ENCODE peak calls at places on chromosomes 12 and 14, in seven cellular contexts. B, A, H, O, E, L and X are unnamed samples.

GRCh38 chr12:56151672-56152131 is 685 bp upstream of the MYL6B start:
- DNase-seq in B (peak; percentile 71), O (peak; percentile 76), H (no peak), E (peak; percentile 66), A (peak; percentile 26), L (no peak), X (no peak)

GRCh38 chr12:49698619-49699545 is 8.3 kb downstream of the FMNL3 start:
- DNase-seq in L (no peak), H (peak; percentile 69), O (peak; percentile 55), A (no peak), B (no peak), E (no peak), X (no peak)

GRCh38 chr14:71143391-71144290 is 236.4 kb downstream of the PCNX1 start:
- DNase-seq in L (peak; percentile 15), E (no peak), A (no peak), H (peak; percentile 27), O (peak; percentile 81), B (no peak), X (no peak)

GRCh38 chr12:93174048-93174447 is 203.7 kb upstream of the NUDT4 start:
- DNase-seq in L (peak; percentile 83), B (no peak), E (no peak), O (no peak), H (no peak), A (peak; percentile 9), X (no peak)

GRCh38 chr14:77220246-77221017 is 38.8 kb downstream of the TMEM63C start:
- DNase-seq in L (no peak), O (no peak), H (no peak), B (no peak), E (no peak), A (no peak), X (no peak)

GRCh38 chr14:80269338-80269935 is 58.1 kb upstream of the DIO2 start:
- DNase-seq in L (peak; percentile 18), B (no peak), E (no peak), H (no peak), A (no peak), O (no peak), X (no peak)

GRCh38 chr12:94571556-94571955 is 78.8 kb downstream of the TMCC3 start:
- DNase-seq in E (no peak), A (no peak), B (peak; percentile 82), L (peak; percentile 46), H (no peak), O (no peak), X (peak; percentile 37)

GRCh38 chr14:100827751-100828447 is 2.0 kb downstream of the MEG3 start:
- DNase-seq in B (no peak), H (no peak), O (no peak), A (no peak), L (peak; percentile 46), E (no peak), X (no peak)

GRCh38 chr14:94936411-94936892 is 166.5 kb upstream of the GSC start:
- DNase-seq in H (peak; percentile 48), A (peak; percentile 99), L (no peak), O (no peak), B (no peak), E (no peak), X (peak; percentile 2)

GRCh38 chr14:61147369-61147897 is 133.7 kb downstream of the TMEM30B start:
- DNase-seq in B (no peak), O (no peak), L (no peak), E (no peak), H (no peak), A (no peak), X (no peak)

GRCh38 chr14:64758711-64759554 is 54.7 kb downstream of the PLEKHG3 start:
- DNase-seq in L (peak; percentile 93), A (peak; percentile 70), E (no peak), H (no peak), B (peak; percentile 51), O (no peak), X (no peak)